ENCODE peak calls at places on chromosomes 2 and 18, in four cellular contexts. F, C, E and X are unnamed samples.

GRCh38 chr2:3649581-3649980 is 8.4 kb upstream of the ALLC start:
- DNase-seq in F (no peak), C (no peak), E (no peak), X (no peak)

GRCh38 chr2:219297766-219298456 is 11.3 kb downstream of the PTPRN start:
- DNase-seq in F (no peak), C (no peak), E (no peak), X (no peak)

GRCh38 chr2:187614756-187615155 is 60.5 kb upstream of the TFPI start:
- DNase-seq in F (no peak), C (no peak), E (no peak), X (no peak)

GRCh38 chr2:86338778-86339295 is 1.4 kb upstream of the REEP1 start:
- DNase-seq in F (no peak), C (no peak), E (no peak), X (peak; percentile 19)

GRCh38 chr2:1707771-1708351 is 36.5 kb downstream of the PXDN start:
- DNase-seq in F (peak; percentile 37), C (no peak), E (peak; percentile 71), X (no peak)

GRCh38 chr2:207437857-207438166 is 92.0 kb upstream of the CREB1 start:
- DNase-seq in F (no peak), C (no peak), E (no peak), X (peak; percentile 10)

GRCh38 chr2:205103699-205104098 is 558.4 kb downstream of the PARD3B start:
- DNase-seq in F (no peak), C (no peak), E (no peak), X (no peak)

GRCh38 chr2:182170341-182170740 is 184.7 kb downstream of the PPP1R1C start:
- DNase-seq in F (no peak), C (no peak), E (no peak), X (no peak)

GRCh38 chr18:78766651-78767533 is 212.7 kb upstream of the SALL3 start:
- DNase-seq in F (no peak), C (no peak), E (no peak), X (no peak)